ENCODE peak calls at places on chromosomes 2 and 18, in seven cellular contexts. A, J, E, X, D, R and Y are unnamed samples.
A peak's percentile ranks its signal among the peaks of the same experiment; 100 is the strongest.

GRCh38 chr2:41870948-41871522 is 176.8 kb upstream of the PKDCC start:
- DNase-seq in R (no peak), A (no peak), X (no peak), J (no peak), E (peak; percentile 82), D (no peak), Y (no peak)

GRCh38 chr2:193584522-193584938 is 1389.8 kb upstream of the TMEFF2 start:
- DNase-seq in X (peak; percentile 15), A (no peak), R (peak; percentile 7), E (peak; percentile 65), J (no peak), D (no peak), Y (peak; percentile 5)

GRCh38 chr2:156486175-156486574 is 50.0 kb downstream of the GPD2 start:
- DNase-seq in X (no peak), J (no peak), R (no peak), D (no peak), E (no peak), A (no peak), Y (no peak)

GRCh38 chr2:34103437-34103836 is 504.3 kb upstream of the FAM98A start:
- DNase-seq in D (no peak), X (no peak), A (no peak), J (no peak), R (no peak), E (no peak), Y (no peak)

GRCh38 chr2:227815066-227815465 is 1.4 kb downstream of the CCL20 start:
- DNase-seq in R (no peak), A (no peak), E (no peak), X (no peak), J (no peak), D (no peak), Y (no peak)

GRCh38 chr2:106208399-106208798 is 14.3 kb upstream of the UXS1 start:
- DNase-seq in X (no peak), A (no peak), E (no peak), D (no peak), R (no peak), J (no peak), Y (no peak)

GRCh38 chr18:35172009-35172408 is 68.8 kb upstream of the ZNF397 start:
- DNase-seq in X (no peak), R (no peak), J (no peak), A (no peak), E (no peak), D (no peak), Y (no peak)

GRCh38 chr18:61991201-61991600 is 98.4 kb upstream of the RNF152 start:
- DNase-seq in D (no peak), E (no peak), A (no peak), R (peak; percentile 0), J (no peak), X (no peak), Y (no peak)

GRCh38 chr2:20839052-20839451 is 16.2 kb upstream of the LDAH start:
- DNase-seq in R (no peak), E (no peak), D (no peak), X (no peak), A (no peak), J (no peak), Y (no peak)

GRCh38 chr2:118882693-118883336 is 35.4 kb upstream of the EN1 start:
- DNase-seq in X (peak; percentile 57), R (peak; percentile 87), E (peak; percentile 84), J (peak; percentile 76), A (peak; percentile 79), D (peak; percentile 76), Y (peak; percentile 80)

GRCh38 chr2:202261531-202261930 is 4.0 kb upstream of the NOP58 start:
- DNase-seq in X (no peak), A (no peak), R (no peak), D (no peak), J (no peak), E (no peak), Y (no peak)

GRCh38 chr2:119311371-119311770 is 55.3 kb downstream of the C2orf76 start:
- DNase-seq in A (no peak), J (no peak), R (no peak), D (no peak), X (no peak), E (peak; percentile 35), Y (no peak)

GRCh38 chr2:36473230-36473629 is 117.7 kb downstream of the CRIM1 start:
- DNase-seq in R (no peak), D (no peak), A (no peak), E (no peak), X (no peak), J (no peak), Y (no peak)

GRCh38 chr2:61135510-61135909 is 26.5 kb upstream of the C2orf74 start:
- DNase-seq in X (peak; percentile 13), E (peak; percentile 6), A (no peak), R (peak; percentile 21), J (no peak), D (no peak), Y (peak; percentile 20)

GRCh38 chr2:20758997-20759396 is 63.9 kb downstream of the LDAH start:
- DNase-seq in J (no peak), X (no peak), R (no peak), D (no peak), E (no peak), A (no peak), Y (no peak)

GRCh38 chr2:240201861-240202260 is 61.4 kb upstream of the OTOS start:
- DNase-seq in A (no peak), D (no peak), R (no peak), J (peak; percentile 28), E (no peak), X (no peak), Y (no peak)

GRCh38 chr2:173830169-173830568 is 135.0 kb downstream of the SP3 start:
- DNase-seq in J (no peak), A (no peak), X (no peak), R (no peak), D (no peak), E (no peak), Y (no peak)

GRCh38 chr2:230823264-230823964 is 41.3 kb upstream of the ITM2C start:
- DNase-seq in A (no peak), R (no peak), D (no peak), J (no peak), E (no peak), X (no peak), Y (no peak)
- TF ChIP-seq POLR2AphosphoS5 in A (no peak), R (no peak), D (no peak), J (no peak), E (no peak), X (no peak), Y (no peak)

GRCh38 chr2:215952860-215953637 is 60.3 kb downstream of the MREG start:
- DNase-seq in A (no peak), J (no peak), R (no peak), X (no peak), E (no peak), D (no peak), Y (no peak)
- TF ChIP-seq CTCF in A (no peak), J (no peak), R (no peak), X (no peak), E (no peak), D (no peak), Y (no peak)

DNA sequence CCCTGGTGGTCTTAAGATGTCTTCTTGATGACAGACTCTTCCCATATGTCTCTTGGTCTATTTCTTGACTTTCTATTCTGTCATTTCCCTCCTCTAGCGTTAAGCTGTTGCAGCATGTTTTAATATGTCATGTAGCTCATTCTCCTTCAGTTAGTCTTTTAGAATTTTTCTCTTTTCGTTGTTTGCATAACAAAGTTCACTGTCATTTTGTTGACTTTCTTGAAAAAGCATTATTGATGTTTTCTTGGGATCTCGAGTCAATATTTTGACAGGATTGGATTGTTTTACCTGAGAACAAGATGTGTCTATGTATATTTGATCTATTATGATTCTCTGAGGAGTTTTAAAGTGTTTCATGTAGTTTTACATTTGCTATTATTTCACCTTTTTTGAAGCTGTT is 24.8 kb downstream of the SOCS6 start:
- DNase-seq in R (no peak), A (no peak), X (no peak), D (no peak), J (no peak), E (no peak), Y (no peak)
- TF ChIP-seq POLR2AphosphoS5 in R (no peak), A (no peak), X (no peak), D (no peak), J (no peak), E (no peak), Y (no peak)

GRCh38 chr18:76167440-76167839 is 327.6 kb downstream of the ZNF516 start:
- DNase-seq in X (no peak), E (no peak), J (no peak), D (no peak), R (no peak), A (no peak), Y (no peak)

GRCh38 chr18:76168206-76168605 is 326.8 kb downstream of the ZNF516 start:
- DNase-seq in E (no peak), X (no peak), J (no peak), D (no peak), R (no peak), A (no peak), Y (no peak)

DNA sequence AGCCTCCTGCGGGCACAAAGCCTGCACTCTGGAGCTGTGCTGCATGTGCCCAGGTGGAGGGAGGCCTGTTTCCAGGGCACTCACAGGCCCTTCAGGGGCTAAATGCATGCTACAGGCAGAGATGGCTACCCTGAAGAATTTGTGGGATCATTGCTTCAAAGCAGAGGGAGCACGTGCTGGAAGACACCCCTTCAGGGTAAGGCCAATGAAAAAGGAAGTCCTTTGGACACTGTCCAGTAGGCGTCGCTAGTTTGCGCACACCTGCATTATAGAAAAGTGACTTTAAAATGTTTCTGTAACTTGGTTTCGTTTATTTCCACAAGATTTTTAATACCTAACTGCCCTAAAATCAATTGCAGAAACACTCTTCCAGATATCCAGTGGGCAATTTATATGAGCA is 325.3 kb downstream of the ZNF516 start:
- DNase-seq in J (no peak), R (peak; percentile 20), X (no peak), A (no peak), E (no peak), D (no peak), Y (no peak)
- TF ChIP-seq CTCF in J (no peak), R (no peak), X (no peak), A (no peak), E (no peak), D (no peak), Y (peak; percentile 45)

GRCh38 chr2:8836979-8837794 is at the start of gene KIDINS220:
- DNase-seq in J (peak; percentile 92), R (peak; percentile 81), D (peak; percentile 91), A (peak; percentile 89), E (peak; percentile 83), X (peak; percentile 51), Y (peak; percentile 32)
- TF ChIP-seq POLR2AphosphoS5 in J (peak; percentile 95), R (peak; percentile 83), D (no peak), A (peak; percentile 96), E (peak; percentile 85), X (peak; percentile 92), Y (peak; percentile 77)

DNA sequence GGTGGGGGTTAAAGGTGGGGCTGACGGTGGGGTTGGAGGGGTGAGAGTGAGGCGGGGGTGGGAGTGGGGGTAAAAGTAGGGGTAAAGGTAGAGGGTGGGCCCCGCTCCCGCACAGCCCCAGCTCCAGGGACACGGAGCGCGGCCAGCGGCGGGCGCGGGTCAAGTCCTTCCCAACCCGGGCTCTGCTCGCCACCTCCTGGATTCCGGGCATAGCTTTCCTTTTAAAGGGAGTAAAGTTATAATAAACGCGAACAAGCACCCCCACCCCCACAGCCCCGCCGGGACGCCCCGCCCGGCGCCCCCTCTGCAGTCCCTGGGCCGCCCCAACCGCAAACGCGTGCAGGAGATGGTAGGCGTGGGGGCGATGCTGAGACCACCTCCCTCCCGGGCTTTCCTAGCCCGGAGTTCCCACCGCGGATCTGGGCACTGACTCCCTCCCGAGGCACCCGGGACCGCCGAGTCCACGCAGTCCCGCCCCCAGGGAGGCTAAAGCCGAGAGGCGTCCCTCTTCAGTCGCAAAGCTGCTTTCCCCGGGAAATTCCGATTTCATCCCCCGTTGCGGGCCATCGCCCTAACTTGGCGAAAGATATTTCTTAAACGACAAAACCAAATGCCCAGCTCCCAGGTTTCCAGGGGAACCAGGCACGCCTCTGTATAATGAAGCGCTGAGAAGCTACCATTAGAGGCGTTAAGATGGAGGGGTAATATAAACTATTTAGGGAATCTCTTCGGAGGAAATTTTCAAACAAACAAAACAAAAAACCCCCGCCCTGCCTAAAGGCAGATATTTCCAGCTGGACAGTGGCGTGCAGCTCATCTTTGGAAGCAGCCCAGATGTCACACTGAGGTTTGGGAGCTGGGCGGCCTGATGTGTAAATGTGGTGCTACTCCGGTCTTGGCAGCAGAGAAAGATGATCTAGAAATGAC is at the start of gene LIMS2:
- DNase-seq in D (peak; percentile 73), J (peak; percentile 87), X (no peak), A (no peak), E (peak; percentile 77), R (no peak), Y (no peak)
- TF ChIP-seq CTCF in D (no peak), J (no peak), X (no peak), A (no peak), E (no peak), R (no peak), Y (no peak)